ENCODE peak calls at places on chromosome 4, in six cellular contexts. W is hepatocyte, J is bronchial epithelial cell, P is dorsolateral prefrontal cortex, C is cardiac fibroblast, G is fibroblast of the aortic adventitia. I is an unnamed sample.

GRCh38 chr4:137740192-137740591 is 207.9 kb upstream of the PCDH18 start:
- DNase-seq in C (no peak), J (no peak), W (no peak), P (no peak), G (no peak), I (peak)

GRCh38 chr4:4780634-4781287 is 78.7 kb upstream of the MSX1 start:
- DNase-seq in G (peak), J (peak), C (peak), W (no peak), P (no peak), I (peak)

GRCh38 chr4:98166025-98166730 is 22.9 kb upstream of the STPG2 start:
- DNase-seq in W (no peak), C (peak), G (peak), J (peak), P (no peak), I (peak)

GRCh38 chr4:109160494-109160893 is 142.0 kb downstream of the COL25A1 start:
- DNase-seq in P (no peak), G (no peak), W (no peak), J (no peak), C (no peak), I (no peak)

GRCh38 chr4:14566518-14566917 is 435.8 kb upstream of the CPEB2 start:
- DNase-seq in C (peak), J (no peak), P (no peak), W (no peak), G (peak), I (peak)

GRCh38 chr4:4289575-4289929 is 402 bp downstream of the LYAR start:
- DNase-seq in J (peak), P (no peak), W (no peak), C (no peak), G (no peak), I (peak)

GRCh38 chr4:185039508-185040273 is 21.4 kb downstream of the HELT start:
- DNase-seq in C (peak), J (peak), P (no peak), W (peak), G (peak), I (peak)

GRCh38 chr4:153467154-153467896 is 1.2 kb downstream of the TMEM131L start:
- DNase-seq in W (peak), C (no peak), G (no peak), J (peak), P (no peak), I (no peak)

GRCh38 chr4:128039568-128039967 is 21.5 kb upstream of the LARP1B start:
- DNase-seq in G (no peak), C (no peak), P (no peak), W (no peak), J (no peak), I (no peak)

DNA sequence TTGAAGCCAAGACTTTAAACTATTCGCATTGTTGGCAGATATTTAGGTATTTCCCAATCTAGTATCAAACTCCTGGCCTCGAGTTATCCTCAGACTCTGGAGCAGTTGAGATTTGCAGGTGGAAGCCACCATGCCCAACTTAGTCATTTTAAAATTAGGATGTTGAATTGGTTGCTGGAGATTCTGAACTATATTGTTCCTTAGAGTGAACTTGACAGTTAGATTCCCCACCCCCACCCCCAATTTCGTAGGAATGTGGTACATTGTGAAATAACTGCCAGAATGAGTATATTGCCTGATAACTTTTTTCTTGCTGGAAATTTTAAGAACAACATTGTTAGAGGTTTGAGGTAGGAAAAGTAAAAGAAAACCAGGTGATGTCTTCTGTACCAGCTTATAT is 2.3 kb downstream of the NOCT start:
- DNase-seq in W (no peak), J (no peak), G (peak), C (peak), P (no peak), I (peak)
- TF ChIP-seq CTCF in W (no peak), J (no peak), G (no peak), C (no peak), P (no peak), I (no peak)

GRCh38 chr4:148445903-148446261 is 3.7 kb upstream of the NR3C2 start:
- DNase-seq in P (no peak), W (no peak), G (no peak), J (no peak), C (no peak), I (no peak)
- H3K4me3 ChIP-seq in P (peak), W (peak), G (peak), J (peak), C (peak), I (peak)

GRCh38 chr4:80007745-80008149 is 65.3 kb downstream of the ANTXR2 start:
- DNase-seq in G (no peak), J (peak), C (no peak), P (no peak), W (no peak), I (peak)

GRCh38 chr4:80006935-80007744 is 65.9 kb downstream of the ANTXR2 start:
- DNase-seq in J (peak), G (peak), P (no peak), C (peak), W (peak), I (peak)

GRCh38 chr4:80008971-80009370 is 64.1 kb downstream of the ANTXR2 start:
- DNase-seq in W (no peak), C (no peak), P (no peak), J (no peak), G (no peak), I (no peak)

GRCh38 chr4:80010316-80010715 is 62.7 kb downstream of the ANTXR2 start:
- DNase-seq in J (no peak), G (no peak), C (no peak), P (no peak), W (no peak), I (no peak)

DNA sequence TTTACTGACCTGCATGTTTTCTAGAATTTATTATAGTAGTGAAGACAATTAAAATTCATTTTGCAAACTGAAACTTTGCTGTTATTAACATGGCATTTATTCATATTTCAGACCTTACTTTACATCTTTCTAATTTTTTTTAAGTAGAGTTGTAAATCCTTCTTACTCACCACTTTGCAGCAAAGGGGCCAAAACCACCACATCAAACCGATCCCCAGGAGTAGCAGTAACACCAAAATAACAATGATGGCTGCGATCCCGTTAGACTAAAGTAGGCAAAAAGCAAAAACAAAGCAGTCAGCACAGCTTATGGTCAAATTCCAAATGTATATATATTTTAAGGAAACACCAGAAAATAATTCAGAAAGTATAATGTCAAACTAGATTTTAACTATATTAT is 64.7 kb downstream of the ANTXR2 start:
- DNase-seq in J (no peak), G (no peak), P (no peak), W (no peak), C (no peak), I (no peak)
- TF ChIP-seq CTCF in J (no peak), G (no peak), P (no peak), W (no peak), C (no peak), I (no peak)

DNA sequence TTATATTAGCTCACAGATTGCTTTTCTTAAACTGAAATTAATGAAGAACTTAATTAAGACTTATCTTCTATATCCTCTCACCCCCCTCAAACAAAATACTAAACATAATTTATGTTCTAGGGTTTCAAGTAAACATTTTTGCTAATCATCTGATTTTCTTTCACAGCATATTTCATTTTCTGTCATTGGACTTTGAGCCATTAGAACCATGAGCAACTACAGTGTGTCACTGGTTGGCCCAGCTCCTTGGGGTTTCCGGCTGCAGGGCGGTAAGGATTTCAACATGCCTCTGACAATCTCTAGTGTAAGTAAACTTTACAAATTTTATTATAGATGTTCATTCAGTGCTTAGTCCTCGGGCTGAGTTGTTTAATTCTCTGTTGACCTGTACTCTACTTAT is 3.3 kb downstream of the PDLIM5 start:
- DNase-seq in W (peak), G (peak), P (no peak), C (peak), J (peak), I (peak)
- H3K4me3 ChIP-seq in W (no peak), G (peak), P (peak), C (no peak), J (no peak), I (peak)

DNA sequence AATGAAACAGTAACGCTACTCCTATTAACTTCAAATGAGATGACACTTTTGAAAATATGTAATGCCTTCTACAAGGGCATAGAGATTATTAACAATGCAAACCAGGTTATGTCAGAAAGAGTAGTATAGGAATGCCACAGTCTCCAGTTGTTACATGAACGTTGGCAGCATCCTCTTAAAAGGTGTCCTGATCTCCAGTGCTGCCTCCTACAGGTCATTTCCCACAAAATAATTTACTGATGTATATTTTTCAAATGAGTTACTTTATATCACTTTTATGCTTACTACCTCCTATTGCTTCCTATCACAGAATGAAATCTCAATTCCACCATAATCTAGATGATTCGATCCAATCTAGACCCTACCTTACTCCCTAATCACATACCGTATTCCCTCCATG is 195.2 kb upstream of the EPHA5 start:
- DNase-seq in C (peak), W (peak), P (no peak), J (peak), G (peak), I (peak)
- TF ChIP-seq CTCF in C (peak), W (peak), P (no peak), J (peak), G (peak), I (peak)

I was measured in fibroblast of pulmonary artery.